ENCODE peak calls at places on chromosomes 5 and 9, in nine cellular contexts. O, A, I, D, F, P, Z, V and M are unnamed samples.

GRCh38 chr5:72552041-72552557 is 44.9 kb upstream of the ZNF366 start:
- DNase-seq in O (peak; percentile 47), A (no peak), I (no peak), D (no peak), F (no peak), P (peak; percentile 80), Z (no peak), V (no peak), M (no peak)

GRCh38 chr5:132439521-132440206 is 50.9 kb downstream of the IRF1 start:
- DNase-seq in O (no peak), A (no peak), I (no peak), D (no peak), F (no peak), P (peak; percentile 83), Z (peak; percentile 82), V (peak; percentile 93), M (no peak)

GRCh38 chr9:69180670-69181069 is 6.6 kb downstream of the TJP2 start:
- DNase-seq in O (peak; percentile 98), A (peak; percentile 74), I (no peak), D (peak; percentile 97), F (peak; percentile 86), P (peak; percentile 99), Z (no peak), V (no peak), M (no peak)

GRCh38 chr9:91485006-91485405 is 61.4 kb upstream of the NFIL3 start:
- DNase-seq in O (no peak), A (no peak), I (no peak), D (no peak), F (no peak), P (no peak), Z (no peak), V (no peak), M (no peak)

GRCh38 chr9:70654144-70654543 is 239.7 kb upstream of the KLF9 start:
- DNase-seq in O (no peak), A (no peak), I (no peak), D (no peak), F (no peak), P (no peak), Z (no peak), V (no peak), M (no peak)

GRCh38 chr5:171299228-171299627 is 9.8 kb upstream of the TLX3 start:
- DNase-seq in O (no peak), A (no peak), I (no peak), D (no peak), F (no peak), P (no peak), Z (no peak), V (no peak), M (no peak)

GRCh38 chr9:24041294-24041693 is 215.3 kb upstream of the ELAVL2 start:
- DNase-seq in O (peak; percentile 1), A (no peak), I (no peak), D (no peak), F (no peak), P (no peak), Z (no peak), V (no peak), M (no peak)

GRCh38 chr5:79318935-79319614 is 83.1 kb downstream of the JMY start:
- DNase-seq in O (peak; percentile 89), A (peak; percentile 21), I (no peak), D (no peak), F (peak; percentile 72), P (peak; percentile 75), Z (no peak), V (no peak), M (no peak)

GRCh38 chr9:106420511-106420944 is 442.4 kb upstream of the ZNF462 start:
- DNase-seq in O (no peak), A (peak; percentile 66), I (no peak), D (peak; percentile 46), F (no peak), P (no peak), Z (no peak), V (no peak), M (no peak)

GRCh38 chr9:132006657-132007370 is 72.9 kb downstream of the MED27 start:
- DNase-seq in O (peak; percentile 30), A (no peak), I (no peak), D (peak; percentile 94), F (no peak), P (no peak), Z (no peak), V (no peak), M (no peak)

GRCh38 chr9:134364391-134365114 is 38.3 kb downstream of the RXRA start:
- DNase-seq in O (no peak), A (no peak), I (no peak), D (no peak), F (no peak), P (no peak), Z (no peak), V (no peak), M (no peak)

GRCh38 chr9:135216236-135216635 is 128.8 kb downstream of the OLFM1 start:
- DNase-seq in O (no peak), A (no peak), I (no peak), D (no peak), F (no peak), P (no peak), Z (no peak), V (peak; percentile 51), M (no peak)

GRCh38 chr5:133712562-133712961 is 100.2 kb upstream of the FSTL4 start:
- DNase-seq in O (no peak), A (no peak), I (no peak), D (no peak), F (no peak), P (no peak), Z (peak; percentile 44), V (no peak), M (no peak)

GRCh38 chr9:35745569-35745968 is 3.5 kb downstream of the GBA2 start:
- DNase-seq in O (no peak), A (no peak), I (no peak), D (no peak), F (no peak), P (no peak), Z (no peak), V (no peak), M (no peak)

GRCh38 chr5:110478899-110479298 is 247.6 kb downstream of the TMEM232 start:
- DNase-seq in O (peak; percentile 88), A (no peak), I (no peak), D (no peak), F (no peak), P (peak; percentile 37), Z (no peak), V (no peak), M (no peak)

GRCh38 chr5:151017897-151018296 is 2.5 kb upstream of the GPX3 start:
- DNase-seq in O (no peak), A (no peak), I (no peak), D (no peak), F (no peak), P (no peak), Z (no peak), V (no peak), M (no peak)

GRCh38 chr5:164013077-164013670 is 507.8 kb downstream of the MAT2B start:
- DNase-seq in O (peak; percentile 42), A (peak; percentile 76), I (peak; percentile 45), D (peak; percentile 47), F (peak; percentile 75), P (peak; percentile 43), Z (no peak), V (no peak), M (peak; percentile 31)

GRCh38 chr9:106862115-106862945 is 636 bp upstream of the ZNF462 start:
- DNase-seq in O (no peak), A (no peak), I (peak; percentile 45), D (no peak), F (peak; percentile 43), P (peak; percentile 22), Z (no peak), V (peak; percentile 82), M (no peak)

GRCh38 chr5:378301-378891 is 56.9 kb downstream of the AHRR start:
- DNase-seq in O (no peak), A (peak; percentile 84), I (peak; percentile 1), D (peak; percentile 89), F (no peak), P (peak; percentile 46), Z (no peak), V (peak; percentile 36), M (no peak)

GRCh38 chr5:5407924-5408323 is 14.6 kb upstream of the ICE1 start:
- DNase-seq in O (no peak), A (no peak), I (no peak), D (no peak), F (no peak), P (no peak), Z (no peak), V (no peak), M (no peak)

GRCh38 chr5:94196959-94197358 is 421.4 kb downstream of the KIAA0825 start:
- DNase-seq in O (no peak), A (no peak), I (no peak), D (no peak), F (no peak), P (no peak), Z (no peak), V (no peak), M (no peak)

GRCh38 chr5:171429543-171429910 is 10.1 kb downstream of the FGF18 start:
- DNase-seq in O (no peak), A (no peak), I (no peak), D (no peak), F (no peak), P (no peak), Z (peak; percentile 36), V (peak; percentile 78), M (no peak)

GRCh38 chr5:124452389-124452788 is 294.1 kb downstream of the ZNF608 start:
- DNase-seq in O (no peak), A (no peak), I (no peak), D (no peak), F (no peak), P (no peak), Z (no peak), V (no peak), M (no peak)

GRCh38 chr9:34379334-34380033 is 2.8 kb upstream of the MYORG start:
- DNase-seq in O (peak; percentile 38), A (peak; percentile 95), I (peak; percentile 84), D (peak; percentile 90), F (peak; percentile 89), P (peak; percentile 79), Z (peak; percentile 93), V (peak; percentile 95), M (peak; percentile 56)

GRCh38 chr5:56900858-56901578 is 8.4 kb upstream of the SETD9 start:
- DNase-seq in O (no peak), A (peak; percentile 64), I (peak; percentile 72), D (peak; percentile 36), F (peak; percentile 47), P (peak; percentile 26), Z (no peak), V (no peak), M (no peak)

GRCh38 chr9:14348241-14349140 is 34.5 kb upstream of the NFIB start:
- DNase-seq in O (no peak), A (no peak), I (no peak), D (no peak), F (no peak), P (no peak), Z (no peak), V (no peak), M (no peak)